ENCODE peak calls at places on chromosomes 13 and 19, in six cellular contexts. F is ureter; Q is HFFc6; K is left cardiac atrium; M is NCI-H1105 treated with DMSO at 0.1 percent for 48 hours; O is stimulated activated CD8-positive, alpha-beta memory T cell treated with anti-CD3 and anti-CD28 coated beads, Interleukin-7, amount 100 ng/mL, for 1 hour. R is an unnamed sample.

GRCh38 chr13:35349673-35350278 is 126.7 kb downstream of the MAB21L1 start:
- DNase-seq in Q (no peak), M (no peak), F (no peak), O (no peak), K (no peak), R (no peak)

GRCh38 chr13:51298812-51299211 is 40.7 kb upstream of the SERPINE3 start:
- DNase-seq in O (no peak), M (no peak), F (no peak), Q (no peak), K (no peak), R (no peak)

GRCh38 chr13:93480553-93481106 is 254.0 kb downstream of the GPC6 start:
- DNase-seq in Q (no peak), M (no peak), K (no peak), O (no peak), F (no peak), R (no peak)

GRCh38 chr19:6914321-6914720 is 26.9 kb downstream of the ADGRE1 start:
- DNase-seq in O (no peak), F (no peak), M (no peak), Q (no peak), K (no peak), R (no peak)

GRCh38 chr13:112486386-112487126 is 101.4 kb downstream of the TUBGCP3 start:
- DNase-seq in K (no peak), Q (peak), O (no peak), M (no peak), F (no peak), R (no peak)

GRCh38 chr13:19959141-19959830 is 759 bp downstream of the ZMYM2 start:
- DNase-seq in M (no peak), Q (peak), F (peak), K (peak), O (peak), R (peak)

GRCh38 chr13:41426047-41426446 is 31.3 kb upstream of the RGCC start:
- DNase-seq in K (no peak), M (no peak), O (no peak), Q (no peak), F (no peak), R (no peak)

GRCh38 chr13:83450586-83450985 is 431.7 kb downstream of the SLITRK1 start:
- DNase-seq in F (no peak), O (no peak), K (no peak), M (no peak), Q (no peak), R (no peak)

GRCh38 chr13:74128171-74128767 is 5.9 kb downstream of the KLF12 start:
- DNase-seq in Q (peak), K (no peak), O (no peak), F (no peak), M (no peak), R (no peak)

GRCh38 chr19:4977299-4978174 is 8.6 kb downstream of the KDM4B start:
- DNase-seq in O (no peak), Q (peak), K (no peak), M (peak), F (no peak), R (peak)

GRCh38 chr13:20703785-20704458 is 423 bp downstream of the IL17D start:
- DNase-seq in F (peak), Q (peak), O (peak), K (peak), M (peak), R (no peak)

R was measured in coronary artery.